ENCODE peak calls at places on chromosomes 3 and 15, in five cellular contexts. I is epithelial cell of proximal tubule, N is AG10803, D is mammary epithelial cell, U is fibroblast of pulmonary artery. X is an unnamed sample.

GRCh38 chr3:150091626-150092025 is 120.9 kb upstream of the PFN2 start:
- DNase-seq in I (no peak), N (peak; percentile 79), D (no peak), U (no peak), X (no peak)

GRCh38 chr3:57110797-57111196 is 50.3 kb downstream of the SPATA12 start:
- DNase-seq in I (no peak), N (no peak), D (no peak), U (no peak), X (no peak)

GRCh38 chr3:133038731-133039398 is 674 bp downstream of the TMEM108 start:
- DNase-seq in I (no peak), N (peak; percentile 1), D (no peak), U (no peak), X (peak; percentile 1)

GRCh38 chr3:21543380-21544075 is 207.5 kb downstream of the ZNF385D start:
- DNase-seq in I (no peak), N (peak; percentile 6), D (no peak), U (no peak), X (no peak)

GRCh38 chr3:178417736-178418135 is 118.5 kb upstream of the KCNMB2 start:
- DNase-seq in I (no peak), N (no peak), D (peak; percentile 51), U (no peak), X (no peak)

GRCh38 chr3:53114412-53115074 is 15.7 kb downstream of the RFT1 start:
- DNase-seq in I (no peak), N (peak; percentile 42), D (peak; percentile 95), U (no peak), X (no peak)

GRCh38 chr3:37183375-37183831 is 9.0 kb upstream of the LRRFIP2 start:
- DNase-seq in I (peak; percentile 64), N (peak; percentile 97), D (peak; percentile 98), U (peak; percentile 97), X (peak; percentile 98)

GRCh38 chr15:77649610-77650009 is 16.9 kb upstream of the LINGO1 start:
- DNase-seq in I (no peak), N (no peak), D (no peak), U (no peak), X (no peak)

GRCh38 chr15:65638681-65639089 is 16.9 kb downstream of the SLC24A1 start:
- DNase-seq in I (no peak), N (peak; percentile 81), D (peak; percentile 71), U (peak; percentile 86), X (peak; percentile 86)

GRCh38 chr3:8001307-8001706 is 500.3 kb upstream of the LMCD1 start:
- DNase-seq in I (no peak), N (no peak), D (no peak), U (no peak), X (no peak)

GRCh38 chr15:99441871-99442267 is 123.9 kb upstream of the MEF2A start:
- DNase-seq in I (peak; percentile 50), N (no peak), D (no peak), U (no peak), X (no peak)

GRCh38 chr3:183428140-183429023 is at the start of gene MCF2L2:
- DNase-seq in I (no peak), N (peak; percentile 26), D (peak; percentile 55), U (peak; percentile 41), X (peak; percentile 27)

GRCh38 chr3:171417813-171418212 is 42.4 kb downstream of the TNIK start:
- DNase-seq in I (no peak), N (peak; percentile 79), D (peak; percentile 48), U (peak; percentile 92), X (peak; percentile 85)

GRCh38 chr3:196339493-196340254 is 1.5 kb upstream of the TM4SF19 start:
- DNase-seq in I (no peak), N (peak; percentile 53), D (peak; percentile 53), U (peak; percentile 62), X (peak; percentile 51)

GRCh38 chr3:98823791-98824190 is 60.7 kb downstream of the ST3GAL6 start:
- DNase-seq in I (no peak), N (no peak), D (no peak), U (no peak), X (no peak)

GRCh38 chr3:176697284-176697889 is 499.9 kb downstream of the TBL1XR1 start:
- DNase-seq in I (no peak), N (no peak), D (no peak), U (no peak), X (no peak)

GRCh38 chr15:54273928-54274327 is 295.7 kb downstream of the UNC13C start:
- DNase-seq in I (no peak), N (no peak), D (no peak), U (peak; percentile 0), X (no peak)

GRCh38 chr15:99963096-99963825 is 230.0 kb upstream of the LYSMD4 start:
- DNase-seq in I (peak; percentile 40), N (peak; percentile 22), D (peak; percentile 59), U (peak; percentile 58), X (peak; percentile 4)

GRCh38 chr3:33063651-33064051 is 33.3 kb downstream of the GLB1 start:
- DNase-seq in I (no peak), N (peak; percentile 74), D (no peak), U (peak; percentile 21), X (peak; percentile 60)

GRCh38 chr3:190585771-190586630 is 72.1 kb downstream of the IL1RAP start:
- DNase-seq in I (peak; percentile 88), N (peak; percentile 88), D (peak; percentile 96), U (peak; percentile 93), X (peak; percentile 81)

GRCh38 chr15:69465253-69465652 is 12.6 kb downstream of the RPLP1 start:
- DNase-seq in I (no peak), N (no peak), D (no peak), U (no peak), X (no peak)

GRCh38 chr15:69466733-69467132 is 14.1 kb downstream of the RPLP1 start:
- DNase-seq in I (no peak), N (no peak), D (no peak), U (no peak), X (no peak)

GRCh38 chr15:69469467-69470191 is 17.0 kb downstream of the RPLP1 start:
- DNase-seq in I (no peak), N (no peak), D (peak; percentile 65), U (no peak), X (no peak)

GRCh38 chr15:69468241-69469121 is 15.9 kb downstream of the RPLP1 start:
- DNase-seq in I (peak; percentile 68), N (no peak), D (peak; percentile 97), U (peak; percentile 33), X (no peak)

DNA sequence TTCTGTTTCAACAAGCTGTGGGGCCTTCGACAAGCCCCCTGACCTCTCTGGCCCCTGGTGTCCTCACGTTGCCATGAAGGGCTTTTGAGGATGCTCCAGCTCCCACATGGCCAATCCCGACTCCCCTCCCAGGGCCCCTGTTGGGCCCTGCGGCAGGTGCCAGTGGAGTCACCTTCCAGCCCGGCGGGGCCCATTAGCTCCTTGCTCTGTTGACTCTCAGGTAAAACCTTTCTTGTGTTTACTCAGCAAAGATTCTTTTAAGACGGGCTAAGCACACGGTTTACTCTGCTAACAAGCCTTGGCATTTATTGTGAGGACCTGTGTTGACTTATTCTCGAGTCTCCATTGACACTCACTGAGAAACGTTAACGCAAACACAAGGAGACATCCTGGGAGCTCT is 15.0 kb downstream of the RPLP1 start:
- DNase-seq in I (no peak), N (no peak), D (no peak), U (no peak), X (no peak)
- H3K4me3 ChIP-seq in I (no peak overlapping the region), N (no peak overlapping the region), D (no peak overlapping the region), U (no peak overlapping the region), X (no peak overlapping the region)

GRCh38 chr3:194205675-194206133 is 69.8 kb downstream of the HES1 start:
- DNase-seq in I (no peak), N (no peak), D (no peak), U (no peak), X (no peak)

GRCh38 chr3:194201953-194202666 is 66.2 kb downstream of the HES1 start:
- DNase-seq in I (no peak), N (no peak), D (peak; percentile 55), U (no peak), X (no peak)

GRCh38 chr3:194204036-194204792 is 68.3 kb downstream of the HES1 start:
- DNase-seq in I (no peak), N (no peak), D (peak; percentile 6), U (no peak), X (no peak)

GRCh38 chr3:194204793-194205065 is 68.8 kb downstream of the HES1 start:
- DNase-seq in I (no peak), N (no peak), D (peak; percentile 66), U (no peak), X (no peak)

GRCh38 chr3:194203482-194204035 is 67.6 kb downstream of the HES1 start:
- DNase-seq in I (no peak), N (no peak), D (no peak), U (no peak), X (no peak)
- TF ChIP-seq CTCF in I (no peak), N (no peak), D (no peak), U (no peak), X (no peak)

GRCh38 chr3:24765399-24765798 is 270.7 kb upstream of the THRB start:
- DNase-seq in I (no peak), N (no peak), D (no peak), U (no peak), X (no peak)
- H3K4me3 ChIP-seq in I (no peak overlapping the region), N (no peak overlapping the region), D (no peak overlapping the region), U (no peak overlapping the region), X (no peak overlapping the region)

DNA sequence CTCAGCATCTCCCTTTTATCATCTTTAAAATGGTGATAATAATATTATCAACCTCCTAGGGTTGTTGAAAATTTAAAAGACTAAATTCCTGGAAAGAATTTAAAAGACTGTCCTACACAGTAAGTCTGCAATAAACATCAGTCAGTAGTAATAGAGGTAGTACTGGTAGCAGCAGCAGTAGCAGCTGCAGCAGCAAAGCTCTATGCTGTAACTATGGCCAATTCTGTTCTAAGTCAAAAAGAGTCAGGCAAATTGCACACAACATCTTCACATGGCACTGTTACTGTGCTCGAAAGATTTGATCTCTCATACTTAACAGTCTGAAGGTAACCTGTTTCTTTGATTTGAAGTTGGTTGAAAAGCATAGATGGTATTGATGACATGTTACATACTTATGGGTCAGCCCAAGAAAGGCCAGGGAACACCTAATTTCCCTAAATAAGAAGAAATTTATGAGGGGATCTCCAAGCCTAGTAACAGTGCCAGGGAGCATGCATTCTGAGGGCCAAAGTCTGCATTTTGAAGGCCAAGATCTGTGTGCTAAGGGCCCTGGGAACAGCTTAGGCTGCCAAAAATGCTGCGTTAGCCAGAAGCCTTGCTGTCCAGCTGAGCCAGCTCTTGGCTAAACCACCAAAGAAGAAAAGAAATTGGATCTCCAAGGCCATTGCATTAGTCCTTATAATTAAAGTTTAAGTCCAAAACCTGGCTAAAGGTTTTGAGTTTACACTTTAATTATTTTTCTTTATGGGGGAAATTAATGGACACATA is 68.2 kb downstream of the SIDT1 start:
- DNase-seq in I (no peak), N (no peak), D (no peak), U (no peak), X (no peak)
- TF ChIP-seq CTCF in I (no peak), N (no peak), D (no peak), U (no peak), X (no peak)